ENCODE peak calls at places on chromosomes 3 and 15, in eight cellular contexts. One of them, this sample, is unnamed.

GRCh38 chr3:71512000-71512399 is 71.5 kb downstream of the FOXP1 start:
- DNase-seq in Caco-2: no peak
- DNase-seq in skeletal muscle cell: no peak
- DNase-seq in lower leg skin: no peak
- DNase-seq in SJSA1: no peak
- DNase-seq in activated T-helper 1 cell treated with Interleukin-2 at 50 U/mL for 16 hours: no peak
- DNase-seq in uterus: no peak
- DNase-seq in HT1080: no peak
- DNase-seq in this sample: no peak

GRCh38 chr3:42705039-42705767 is 2.6 kb upstream of the HHATL start:
- DNase-seq in Caco-2: no peak
- DNase-seq in skeletal muscle cell: no peak
- DNase-seq in lower leg skin: no peak
- DNase-seq in SJSA1: peak; percentile 26
- DNase-seq in activated T-helper 1 cell treated with Interleukin-2 at 50 U/mL for 16 hours: no peak
- DNase-seq in uterus: no peak
- DNase-seq in HT1080: no peak
- DNase-seq in this sample: no peak

GRCh38 chr3:144431134-144431533 is 459.5 kb downstream of the DIPK2A start:
- DNase-seq in Caco-2: no peak
- DNase-seq in skeletal muscle cell: no peak
- DNase-seq in lower leg skin: no peak
- DNase-seq in SJSA1: no peak
- DNase-seq in activated T-helper 1 cell treated with Interleukin-2 at 50 U/mL for 16 hours: no peak
- DNase-seq in uterus: no peak
- DNase-seq in HT1080: no peak
- DNase-seq in this sample: no peak

GRCh38 chr3:160929595-160929994 is 173.6 kb downstream of the PPM1L start:
- DNase-seq in Caco-2: no peak
- DNase-seq in skeletal muscle cell: no peak
- DNase-seq in lower leg skin: no peak
- DNase-seq in SJSA1: no peak
- DNase-seq in activated T-helper 1 cell treated with Interleukin-2 at 50 U/mL for 16 hours: no peak
- DNase-seq in uterus: no peak
- DNase-seq in HT1080: peak; percentile 51
- DNase-seq in this sample: no peak

GRCh38 chr3:193190387-193190786 is 50.6 kb upstream of the PLAAT1 start:
- DNase-seq in Caco-2: no peak
- DNase-seq in skeletal muscle cell: no peak
- DNase-seq in lower leg skin: no peak
- DNase-seq in SJSA1: no peak
- DNase-seq in activated T-helper 1 cell treated with Interleukin-2 at 50 U/mL for 16 hours: no peak
- DNase-seq in uterus: no peak
- DNase-seq in HT1080: peak; percentile 58
- DNase-seq in this sample: no peak

GRCh38 chr3:125151916-125152315 is 60.6 kb downstream of the SLC12A8 start:
- DNase-seq in Caco-2: no peak
- DNase-seq in skeletal muscle cell: no peak
- DNase-seq in lower leg skin: no peak
- DNase-seq in SJSA1: no peak
- DNase-seq in activated T-helper 1 cell treated with Interleukin-2 at 50 U/mL for 16 hours: no peak
- DNase-seq in uterus: no peak
- DNase-seq in HT1080: no peak
- DNase-seq in this sample: no peak

GRCh38 chr3:167884481-167884880 is 149.0 kb downstream of the SERPINI1 start:
- DNase-seq in Caco-2: no peak
- DNase-seq in skeletal muscle cell: no peak
- DNase-seq in lower leg skin: no peak
- DNase-seq in SJSA1: no peak
- DNase-seq in activated T-helper 1 cell treated with Interleukin-2 at 50 U/mL for 16 hours: no peak
- DNase-seq in uterus: no peak
- DNase-seq in HT1080: no peak
- DNase-seq in this sample: no peak

GRCh38 chr3:159835126-159835525 is 153.5 kb upstream of the IL12A start:
- DNase-seq in Caco-2: no peak
- DNase-seq in skeletal muscle cell: no peak
- DNase-seq in lower leg skin: no peak
- DNase-seq in SJSA1: no peak
- DNase-seq in activated T-helper 1 cell treated with Interleukin-2 at 50 U/mL for 16 hours: no peak
- DNase-seq in uterus: no peak
- DNase-seq in HT1080: no peak
- DNase-seq in this sample: no peak

GRCh38 chr3:166284994-166285393 is 447.8 kb upstream of the BCHE start:
- DNase-seq in Caco-2: no peak
- DNase-seq in skeletal muscle cell: no peak
- DNase-seq in lower leg skin: no peak
- DNase-seq in SJSA1: no peak
- DNase-seq in activated T-helper 1 cell treated with Interleukin-2 at 50 U/mL for 16 hours: no peak
- DNase-seq in uterus: no peak
- DNase-seq in HT1080: peak; percentile 55
- DNase-seq in this sample: no peak

GRCh38 chr3:79994397-79994796 is 226.6 kb upstream of the ROBO1 start:
- DNase-seq in Caco-2: no peak
- DNase-seq in skeletal muscle cell: no peak
- DNase-seq in lower leg skin: no peak
- DNase-seq in SJSA1: no peak
- DNase-seq in activated T-helper 1 cell treated with Interleukin-2 at 50 U/mL for 16 hours: no peak
- DNase-seq in uterus: no peak
- DNase-seq in HT1080: no peak
- DNase-seq in this sample: no peak

GRCh38 chr3:113914646-113915045 is 33.2 kb upstream of the ZDHHC23 start:
- DNase-seq in Caco-2: no peak
- DNase-seq in skeletal muscle cell: peak; percentile 31
- DNase-seq in lower leg skin: no peak
- DNase-seq in SJSA1: no peak
- DNase-seq in activated T-helper 1 cell treated with Interleukin-2 at 50 U/mL for 16 hours: no peak
- DNase-seq in uterus: no peak
- DNase-seq in HT1080: no peak
- DNase-seq in this sample: no peak

GRCh38 chr15:92155941-92156340 is 237.7 kb upstream of the ST8SIA2 start:
- DNase-seq in Caco-2: no peak
- DNase-seq in skeletal muscle cell: no peak
- DNase-seq in lower leg skin: no peak
- DNase-seq in SJSA1: no peak
- DNase-seq in activated T-helper 1 cell treated with Interleukin-2 at 50 U/mL for 16 hours: no peak
- DNase-seq in uterus: no peak
- DNase-seq in HT1080: no peak
- DNase-seq in this sample: no peak

This sample was measured in T1000.